ENCODE peak calls at places on chromosomes 13 and 19, in five cellular contexts. B, A, H, X and E are unnamed samples.
A peak's percentile ranks its signal among the peaks of the same experiment; 100 is the strongest.

GRCh38 chr19:45498411-45499195 is at the start of gene PPM1N:
- DNase-seq in A (peak; percentile 28), B (no peak), H (no peak), X (no peak), E (peak; percentile 2)

GRCh38 chr13:23792680-23793079 is 96.5 kb downstream of the MIPEP start:
- DNase-seq in X (no peak), H (no peak), A (no peak), B (no peak), E (no peak)

GRCh38 chr19:47507031-47507430 is 7.8 kb downstream of the NAPA start:
- DNase-seq in X (no peak), B (no peak), A (no peak), H (peak; percentile 87), E (no peak)

GRCh38 chr13:20348645-20349408 is 116.7 kb upstream of the GJB6 start:
- DNase-seq in X (no peak), A (no peak), H (no peak), B (no peak), E (no peak)

GRCh38 chr13:54210397-54211050 is 1181.9 kb downstream of the OLFM4 start:
- DNase-seq in B (no peak), X (no peak), H (no peak), A (no peak), E (no peak)

GRCh38 chr13:51793570-51794273 is 10.2 kb downstream of the DHRS12 start:
- DNase-seq in H (no peak), A (peak; percentile 85), B (no peak), X (peak; percentile 38), E (no peak)

GRCh38 chr19:16035601-16036297 is 40.5 kb upstream of the TPM4 start:
- DNase-seq in A (no peak), B (no peak), H (no peak), X (no peak), E (no peak)

GRCh38 chr13:110301606-110302131 is 5.3 kb downstream of the COL4A1 start:
- DNase-seq in X (no peak), H (no peak), B (no peak), A (peak; percentile 85), E (no peak)

GRCh38 chr13:50291611-50292010 is 276.4 kb downstream of the KCNRG start:
- DNase-seq in B (no peak), H (no peak), X (no peak), A (peak; percentile 17), E (no peak)

GRCh38 chr19:1690570-1691307 is 38.3 kb upstream of the TCF3 start:
- DNase-seq in X (no peak), A (no peak), B (no peak), H (no peak), E (no peak)

GRCh38 chr19:51124216-51124615 is 490 bp upstream of the SIGLEC9 start:
- DNase-seq in X (no peak), H (no peak), A (no peak), B (no peak), E (no peak)

GRCh38 chr19:10395436-10395835 is 7.9 kb downstream of the CDC37 start:
- DNase-seq in X (no peak), A (no peak), B (no peak), H (no peak), E (no peak)

GRCh38 chr13:63693696-63694095 is 2278.0 kb upstream of the PCDH20 start:
- DNase-seq in B (no peak), A (no peak), X (no peak), H (no peak), E (no peak)

GRCh38 chr13:42593719-42594012 is 19.7 kb downstream of the TNFSF11 start:
- DNase-seq in X (no peak), A (no peak), H (no peak), B (no peak), E (no peak)

GRCh38 chr13:33229446-33230177 is 55.9 kb downstream of the STARD13 start:
- DNase-seq in X (no peak), A (peak; percentile 32), B (peak; percentile 31), H (peak; percentile 8), E (no peak)